ENCODE peak calls at places on chromosomes 1 and 21, in four cellular contexts. F is body of pancreas, D is WTC11, X is upper lobe of right lung. G is an unnamed sample.
A peak's percentile ranks its signal among the peaks of the same experiment; 100 is the strongest.

GRCh38 chr1:26684763-26685162 is 11.1 kb upstream of the ARID1A start:
- DNase-seq in X (no peak), D (no peak), F (no peak), G (no peak)

GRCh38 chr1:18657436-18658179 is 27.0 kb downstream of the PAX7 start:
- DNase-seq in D (no peak), X (no peak), F (no peak), G (no peak)

GRCh38 chr21:30257773-30258172 is 25.0 kb downstream of the KRTAP24-1 start:
- DNase-seq in D (peak; percentile 27), F (no peak), X (no peak), G (no peak)

GRCh38 chr1:237119091-237119490 is 77.1 kb downstream of the RYR2 start:
- DNase-seq in F (no peak), D (no peak), X (no peak), G (no peak)

GRCh38 chr1:15756143-15757015 is 2.2 kb upstream of the FBLIM1 start:
- DNase-seq in X (no peak), F (peak; percentile 63), D (peak; percentile 38), G (no peak)

GRCh38 chr1:25065246-25066238 is 135.5 kb upstream of the RUNX3 start:
- DNase-seq in D (no peak), X (peak; percentile 64), F (no peak), G (no peak)

GRCh38 chr1:152112885-152113432 is 2.3 kb downstream of the TCHH start:
- DNase-seq in D (no peak), X (no peak), F (no peak), G (no peak)

GRCh38 chr1:7278045-7278444 is 492.8 kb downstream of the CAMTA1 start:
- DNase-seq in F (no peak), X (no peak), D (no peak), G (no peak)

GRCh38 chr1:48543854-48544253 is 71.8 kb upstream of the SPATA6 start:
- DNase-seq in X (no peak), F (no peak), D (no peak), G (no peak)

GRCh38 chr1:4700801-4701200 is 46.4 kb downstream of the AJAP1 start:
- DNase-seq in D (no peak), F (no peak), X (no peak), G (no peak)

GRCh38 chr1:61142726-61143500 is 60.6 kb downstream of the NFIA start:
- DNase-seq in D (no peak), F (no peak), X (no peak), G (no peak)

GRCh38 chr1:220791287-220791686 is 4.6 kb downstream of the MTARC1 start:
- DNase-seq in X (no peak), D (no peak), F (no peak), G (no peak)

GRCh38 chr1:45682942-45683341 is 3.4 kb downstream of the GPBP1L1 start:
- DNase-seq in D (no peak), X (no peak), F (no peak), G (no peak)

GRCh38 chr1:87950369-87950768 is 621.7 kb downstream of the LMO4 start:
- DNase-seq in D (no peak), F (no peak), X (no peak), G (no peak)

GRCh38 chr21:36718951-36719501 is 20.1 kb downstream of the SIM2 start:
- DNase-seq in F (no peak), D (no peak), X (peak; percentile 53), G (no peak)

GRCh38 chr21:45381036-45381787 is 23.8 kb upstream of the COL18A1 start:
- DNase-seq in X (peak; percentile 53), D (peak; percentile 9), F (no peak), G (no peak)

GRCh38 chr1:154351363-154352068 is 26.2 kb downstream of the ATP8B2 start:
- DNase-seq in F (peak; percentile 84), X (no peak), D (no peak), G (no peak)

GRCh38 chr1:230407351-230407750 is 18.8 kb downstream of the PGBD5 start:
- DNase-seq in X (no peak), D (no peak), F (peak; percentile 41), G (no peak)

GRCh38 chr1:230401763-230402294 is 24.3 kb downstream of the PGBD5 start:
- DNase-seq in F (no peak), D (no peak), X (no peak), G (no peak)

GRCh38 chr1:230401096-230401495 is 25.0 kb downstream of the PGBD5 start:
- DNase-seq in D (no peak), X (no peak), F (no peak), G (no peak)

GRCh38 chr1:230400007-230400344 is 26.2 kb downstream of the PGBD5 start:
- DNase-seq in X (no peak), D (peak; percentile 46), F (no peak), G (no peak)

GRCh38 chr1:230403442-230403841 is 22.7 kb downstream of the PGBD5 start:
- DNase-seq in D (peak; percentile 61), F (no peak), X (no peak), G (no peak)
- TF ChIP-seq CTCF in D (peak; percentile 24), F (no peak), X (no peak), G (no peak)

GRCh38 chr1:217626321-217626720 is 4.6 kb downstream of the GPATCH2 start:
- DNase-seq in X (no peak), D (no peak), F (no peak), G (no peak)

GRCh38 chr1:217627431-217627830 is 3.5 kb downstream of the GPATCH2 start:
- DNase-seq in F (no peak), X (no peak), D (no peak), G (no peak)

GRCh38 chr1:217630711-217631591 is at the start of the genes GPATCH2 and SPATA17:
- DNase-seq in F (peak; percentile 87), X (peak; percentile 89), D (peak; percentile 70), G (peak; percentile 59)
- TF ChIP-seq CTCF in F (peak; percentile 31), X (peak; percentile 25), D (no peak), G (no peak)

GRCh38 chr1:193754732-193755427 is 568.5 kb upstream of the B3GALT2 start:
- DNase-seq in D (no peak), X (no peak), F (no peak), G (no peak)
- TF ChIP-seq CTCF in D (no peak), X (peak; percentile 24), F (no peak), G (no peak)

GRCh38 chr1:236110137-236110536 is 32.2 kb upstream of the GPR137B start:
- DNase-seq in X (no peak), F (no peak), D (no peak), G (no peak)
- TF ChIP-seq CTCF in X (no peak), F (no peak), D (no peak), G (no peak)

GRCh38 chr1:156970017-156970416 is 49.6 kb downstream of the LRRC71 start:
- DNase-seq in D (no peak), F (no peak), X (no peak), G (no peak)
- TF ChIP-seq CTCF in D (no peak), F (no peak), X (no peak), G (no peak)

GRCh38 chr1:31640964-31641363 is 3.7 kb downstream of the PEF1 start:
- DNase-seq in X (no peak), D (no peak), F (no peak), G (no peak)

GRCh38 chr1:31639543-31639942 is 5.1 kb downstream of the PEF1 start:
- DNase-seq in X (no peak), F (no peak), D (no peak), G (no peak)

GRCh38 chr1:31637915-31638673 is 6.6 kb downstream of the PEF1 start:
- DNase-seq in X (no peak), D (no peak), F (no peak), G (no peak)

GRCh38 chr1:31642366-31642765 is 2.3 kb downstream of the PEF1 start:
- DNase-seq in D (no peak), F (no peak), X (no peak), G (no peak)

GRCh38 chr1:31640179-31640578 is 4.5 kb downstream of the PEF1 start:
- DNase-seq in X (no peak), F (no peak), D (no peak), G (no peak)
- TF ChIP-seq CTCF in X (no peak), F (no peak), D (no peak), G (no peak)

GRCh38 chr1:38138498-38139233 is 92.1 kb upstream of the POU3F1 start:
- DNase-seq in F (peak; percentile 89), X (peak; percentile 88), D (no peak), G (no peak)
- TF ChIP-seq CTCF in F (peak; percentile 13), X (peak; percentile 17), D (no peak), G (no peak)

GRCh38 chr1:209023790-209024189 is 559.7 kb upstream of the CAMK1G start:
- DNase-seq in D (no peak), X (no peak), F (no peak), G (no peak)

DNA sequence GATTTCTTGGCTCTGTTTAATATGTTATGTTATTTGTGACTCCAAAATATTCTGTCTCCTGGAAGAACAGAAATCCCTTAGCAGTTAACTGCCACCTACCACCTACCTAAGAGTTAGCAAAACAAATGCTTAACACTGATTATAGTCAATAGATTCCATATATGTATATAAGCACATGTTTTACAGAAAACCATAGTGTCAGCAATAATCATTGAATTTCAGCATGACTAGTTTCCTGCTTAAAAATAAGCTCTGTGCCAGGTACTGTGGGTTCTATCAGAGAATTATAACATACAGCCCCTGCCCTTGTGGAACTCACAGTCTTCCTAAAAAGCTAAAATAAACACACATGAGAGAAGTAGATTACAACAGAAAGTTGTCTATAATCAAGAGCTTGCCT is 561.9 kb upstream of the CAMK1G start:
- DNase-seq in F (no peak), D (no peak), X (no peak), G (no peak)
- TF ChIP-seq CTCF in F (no peak), D (no peak), X (no peak), G (no peak)

GRCh38 chr1:92913093-92913819 is 48.0 kb downstream of the DIPK1A start:
- DNase-seq in X (no peak), D (no peak), F (no peak), G (no peak)
- TF ChIP-seq CTCF in X (no peak), D (no peak), F (no peak), G (no peak)